ENCODE peak calls at places on chromosomes 4 and X, in eight cellular contexts. F, Z, L, Y, H, I, G and E are unnamed samples.

GRCh38 chr4:82017680-82018079 is 356.1 kb downstream of the HNRNPD start:
- DNase-seq in G (peak), F (no peak), L (peak), Y (no peak), I (no peak), H (no peak), Z (peak), E (no peak)

GRCh38 chr4:42655921-42656735 is 777 bp downstream of the ATP8A1 start:
- DNase-seq in F (peak), L (peak), G (no peak), I (peak), H (peak), Y (no peak), Z (no peak), E (peak)

GRCh38 chr4:67770422-67770821 is 16.2 kb upstream of the GNRHR start:
- DNase-seq in I (no peak), F (no peak), L (no peak), H (no peak), G (no peak), Y (no peak), Z (no peak), E (no peak)

GRCh38 chr4:42985971-42986370 is 93.5 kb downstream of the GRXCR1 start:
- DNase-seq in G (no peak), Y (no peak), H (no peak), I (no peak), F (no peak), L (no peak), Z (no peak), E (no peak)

GRCh38 chr4:149113804-149114430 is 671.7 kb upstream of the NR3C2 start:
- DNase-seq in F (no peak), L (peak), Z (peak), I (no peak), H (no peak), G (no peak), Y (peak), E (peak)

GRCh38 chr4:121951570-121952110 is at the start of gene TRPC3:
- DNase-seq in Z (no peak), Y (no peak), I (peak), G (no peak), H (no peak), L (peak), F (peak), E (peak)

GRCh38 chr4:100641326-100641725 is 123.5 kb upstream of the EMCN start:
- DNase-seq in Z (no peak), I (no peak), L (no peak), Y (no peak), G (no peak), F (no peak), H (no peak), E (no peak)

GRCh38 chr4:186190456-186191265 is 706 bp upstream of the CYP4V2 start:
- DNase-seq in I (peak), F (peak), L (peak), H (no peak), Y (no peak), Z (peak), G (no peak), E (peak)

GRCh38 chrX:39900788-39901170 is 197.0 kb downstream of the BCOR start:
- DNase-seq in Y (no peak), H (no peak), Z (peak), I (no peak), F (no peak), L (no peak), G (no peak), E (no peak)

GRCh38 chr4:8247047-8247930 is 22.3 kb upstream of the HTRA3 start:
- DNase-seq in Y (no peak), H (no peak), Z (peak), I (no peak), F (no peak), G (peak), L (peak), E (no peak)

GRCh38 chr4:138602664-138603063 is 360.5 kb upstream of the SLC7A11 start:
- DNase-seq in Z (no peak), Y (no peak), H (no peak), G (no peak), F (no peak), I (no peak), L (peak), E (peak)

GRCh38 chr4:81052119-81053068 is 21.9 kb downstream of the BMP3 start:
- DNase-seq in Y (no peak), F (peak), G (peak), L (peak), Z (peak), I (peak), H (no peak), E (peak)